ENCODE peak calls at places on chromosomes 5 and 9, in nine cellular contexts. D, E, F, B, Q, P, U, J and N are unnamed samples.

GRCh38 chr9:92242115-92242778 is 51.2 kb downstream of the IARS1 start:
- DNase-seq in D (no peak), E (no peak), F (peak; percentile 69), B (no peak), Q (no peak), P (no peak), U (no peak), J (peak; percentile 50), N (peak; percentile 59)

GRCh38 chr5:160369990-160370712 is at the start of gene C1QTNF2:
- DNase-seq in D (peak; percentile 34), E (peak; percentile 76), F (peak; percentile 65), B (no peak), Q (no peak), P (peak; percentile 51), U (peak; percentile 42), J (peak; percentile 75), N (peak; percentile 57)

GRCh38 chr5:76547242-76547890 is 75.8 kb downstream of the F2RL2 start:
- DNase-seq in D (peak; percentile 36), E (no peak), F (no peak), B (no peak), Q (no peak), P (no peak), U (no peak), J (no peak), N (no peak)

GRCh38 chr5:147037517-147038205 is 159.1 kb upstream of the PPP2R2B start:
- DNase-seq in D (peak; percentile 61), E (no peak), F (no peak), B (no peak), Q (no peak), P (no peak), U (no peak), J (no peak), N (peak; percentile 49)

GRCh38 chr9:88684046-88684445 is 149.1 kb downstream of the NXNL2 start:
- DNase-seq in D (peak; percentile 26), E (no peak), F (peak; percentile 43), B (no peak), Q (no peak), P (no peak), U (no peak), J (no peak), N (no peak)

GRCh38 chr9:98225015-98225442 is 30.4 kb downstream of the TBC1D2 start:
- DNase-seq in D (no peak), E (no peak), F (no peak), B (no peak), Q (peak; percentile 75), P (peak; percentile 64), U (no peak), J (no peak), N (no peak)

GRCh38 chr9:15160673-15161072 is 146.3 kb downstream of the TTC39B start:
- DNase-seq in D (no peak), E (no peak), F (no peak), B (no peak), Q (no peak), P (no peak), U (no peak), J (no peak), N (no peak)

GRCh38 chr9:73137286-73137899 is 14.3 kb upstream of the ANXA1 start:
- DNase-seq in D (peak; percentile 17), E (no peak), F (no peak), B (no peak), Q (no peak), P (no peak), U (no peak), J (no peak), N (no peak)

GRCh38 chr5:89728134-89728533 is 681.4 kb downstream of the CETN3 start:
- DNase-seq in D (no peak), E (no peak), F (no peak), B (no peak), Q (no peak), P (no peak), U (no peak), J (no peak), N (no peak)

GRCh38 chr5:138724470-138725146 is 28.6 kb upstream of the CTNNA1 start:
- DNase-seq in D (no peak), E (no peak), F (peak; percentile 75), B (no peak), Q (no peak), P (no peak), U (no peak), J (no peak), N (no peak)

GRCh38 chr5:53027913-53028312 is 38.8 kb downstream of the ITGA2 start:
- DNase-seq in D (peak; percentile 55), E (peak; percentile 73), F (peak; percentile 91), B (no peak), Q (no peak), P (no peak), U (no peak), J (no peak), N (no peak)

GRCh38 chr5:120447706-120448239 is 16.3 kb upstream of the PRR16 start:
- DNase-seq in D (no peak), E (no peak), F (no peak), B (no peak), Q (no peak), P (no peak), U (no peak), J (no peak), N (no peak)

GRCh38 chr9:136093331-136093986 is 1.6 kb downstream of the NACC2 start:
- DNase-seq in D (no peak), E (peak; percentile 85), F (no peak), B (no peak), Q (no peak), P (peak; percentile 97), U (no peak), J (no peak), N (peak; percentile 100)

GRCh38 chr9:130226112-130226511 is 39.4 kb upstream of the HMCN2 start:
- DNase-seq in D (no peak), E (no peak), F (no peak), B (no peak), Q (no peak), P (no peak), U (no peak), J (no peak), N (no peak)

GRCh38 chr5:134592141-134592746 is 40.4 kb downstream of the SAR1B start:
- DNase-seq in D (no peak), E (no peak), F (no peak), B (no peak), Q (peak; percentile 44), P (no peak), U (no peak), J (no peak), N (no peak)

GRCh38 chr5:109922396-109922995 is 232.8 kb downstream of the MAN2A1 start:
- DNase-seq in D (no peak), E (no peak), F (no peak), B (no peak), Q (no peak), P (no peak), U (no peak), J (no peak), N (no peak)

GRCh38 chr9:78167356-78167755 is 68.5 kb upstream of the CEP78 start:
- DNase-seq in D (no peak), E (no peak), F (no peak), B (no peak), Q (no peak), P (peak; percentile 58), U (no peak), J (no peak), N (no peak)

GRCh38 chr5:147558826-147559225 is 49.0 kb upstream of the DPYSL3 start:
- DNase-seq in D (peak; percentile 69), E (peak; percentile 76), F (peak; percentile 79), B (peak; percentile 12), Q (no peak), P (no peak), U (peak; percentile 43), J (no peak), N (peak; percentile 18)

GRCh38 chr5:112555691-112556090 is 136.6 kb upstream of the EPB41L4A start:
- DNase-seq in D (no peak), E (no peak), F (no peak), B (no peak), Q (no peak), P (no peak), U (no peak), J (no peak), N (no peak)

GRCh38 chr9:71793386-71794105 is 25.2 kb upstream of the CEMIP2 start:
- DNase-seq in D (no peak), E (no peak), F (no peak), B (no peak), Q (no peak), P (no peak), U (no peak), J (peak; percentile 52), N (peak; percentile 11)

GRCh38 chr9:81317939-81318338 is 371.4 kb downstream of the TLE1 start:
- DNase-seq in D (no peak), E (no peak), F (no peak), B (no peak), Q (no peak), P (no peak), U (no peak), J (no peak), N (no peak)

GRCh38 chr5:72647806-72648205 is 140.6 kb upstream of the ZNF366 start:
- DNase-seq in D (no peak), E (no peak), F (no peak), B (no peak), Q (no peak), P (no peak), U (no peak), J (no peak), N (no peak)

GRCh38 chr9:133973791-133974630 is 18.1 kb downstream of the VAV2 start:
- DNase-seq in D (no peak), E (no peak), F (no peak), B (no peak), Q (peak; percentile 92), P (peak; percentile 71), U (no peak), J (no peak), N (no peak)